ENCODE peak calls at places on chromosomes 12 and 14, in eight cellular contexts. X, K, I, M, A, W, P and S are unnamed samples.
A peak's percentile ranks its signal among the peaks of the same experiment; 100 is the strongest.

GRCh38 chr12:71610036-71610795 is 53.4 kb downstream of the ZFC3H1 start:
- DNase-seq in X (no peak), K (peak; percentile 11), I (no peak), M (no peak), A (no peak), W (no peak), P (no peak), S (no peak)

GRCh38 chr12:116594325-116595038 is 35.3 kb downstream of the MAP1LC3B2 start:
- DNase-seq in X (no peak), K (peak; percentile 23), I (no peak), M (peak; percentile 35), A (no peak), W (no peak), P (no peak), S (no peak)

GRCh38 chr14:92121207-92121669 is 268 bp downstream of the NDUFB1 start:
- DNase-seq in X (no peak), K (peak; percentile 57), I (no peak), M (no peak), A (peak; percentile 20), W (peak; percentile 8), P (peak; percentile 26), S (peak; percentile 35)

GRCh38 chr14:67221248-67221981 is 19.8 kb upstream of the PALS1 start:
- DNase-seq in X (no peak), K (no peak), I (no peak), M (no peak), A (no peak), W (peak; percentile 64), P (peak; percentile 74), S (peak; percentile 22)

GRCh38 chr14:30243805-30244204 is 315.2 kb upstream of the G2E3 start:
- DNase-seq in X (no peak), K (no peak), I (no peak), M (no peak), A (no peak), W (peak; percentile 75), P (no peak), S (no peak)

GRCh38 chr12:108604208-108604941 is 6.5 kb upstream of the TMEM119 start:
- DNase-seq in X (no peak), K (no peak), I (no peak), M (no peak), A (no peak), W (no peak), P (no peak), S (no peak)

GRCh38 chr14:68377459-68377858 is 415.4 kb downstream of the ZFP36L1 start:
- DNase-seq in X (no peak), K (peak; percentile 88), I (no peak), M (peak; percentile 79), A (no peak), W (no peak), P (no peak), S (no peak)

GRCh38 chr14:105475269-105475915 is 771 bp downstream of the CRIP2 start:
- DNase-seq in X (no peak), K (no peak), I (no peak), M (no peak), A (no peak), W (no peak), P (peak; percentile 74), S (no peak)

GRCh38 chr14:105475916-105476845 is 1.6 kb downstream of the CRIP2 start:
- DNase-seq in X (no peak), K (no peak), I (no peak), M (no peak), A (no peak), W (no peak), P (peak; percentile 39), S (no peak)